ENCODE peak calls at places on chromosomes 5 and 9, in six cellular contexts. Z, Y, M, P, W and F are unnamed samples.

GRCh38 chr5:119524461-119524860 is 72.2 kb downstream of the HSD17B4 start:
- DNase-seq in Z (no peak), Y (peak), M (no peak), P (no peak), W (no peak), F (no peak)

GRCh38 chr5:150624334-150625163 is 15.9 kb upstream of the SYNPO start:
- DNase-seq in Z (no peak), Y (no peak), M (peak), P (peak), W (no peak), F (no peak)

GRCh38 chr9:124441291-124441690 is 9.0 kb upstream of the ADGRD2 start:
- DNase-seq in Z (no peak), Y (no peak), M (no peak), P (no peak), W (no peak), F (no peak)

GRCh38 chr5:179234563-179235135 is 110.6 kb downstream of the ADAMTS2 start:
- DNase-seq in Z (no peak), Y (no peak), M (no peak), P (no peak), W (no peak), F (no peak)

GRCh38 chr9:82829818-82830217 is 233.1 kb downstream of the RASEF start:
- DNase-seq in Z (peak), Y (no peak), M (no peak), P (no peak), W (no peak), F (no peak)

GRCh38 chr9:136881691-136882108 is 4.6 kb upstream of the TRAF2 start:
- DNase-seq in Z (no peak), Y (peak), M (no peak), P (peak), W (peak), F (peak)

GRCh38 chr9:29873579-29873978 is 2300.3 kb upstream of the C9orf72 start:
- DNase-seq in Z (no peak), Y (no peak), M (no peak), P (no peak), W (no peak), F (no peak)

GRCh38 chr9:133490865-133491655 is 12.2 kb upstream of the SLC2A6 start:
- DNase-seq in Z (no peak), Y (no peak), M (no peak), P (no peak), W (no peak), F (no peak)

GRCh38 chr9:97438666-97439065 is 26.8 kb downstream of the TDRD7 start:
- DNase-seq in Z (no peak), Y (peak), M (no peak), P (no peak), W (no peak), F (no peak)

GRCh38 chr9:14895806-14896205 is 14.4 kb downstream of the FREM1 start:
- DNase-seq in Z (no peak), Y (peak), M (no peak), P (no peak), W (no peak), F (no peak)

GRCh38 chr9:24434183-24434582 is 111.5 kb downstream of the IZUMO3 start:
- DNase-seq in Z (no peak), Y (no peak), M (no peak), P (no peak), W (no peak), F (no peak)

GRCh38 chr5:61333351-61334223 is 1.5 kb downstream of the ZSWIM6 start:
- DNase-seq in Z (no peak), Y (no peak), M (no peak), P (peak), W (peak), F (peak)

GRCh38 chr9:74496819-74497749 is at the start of gene RORB:
- DNase-seq in Z (peak), Y (peak), M (no peak), P (peak), W (peak), F (peak)

GRCh38 chr9:91825866-91826265 is 124.2 kb downstream of the ROR2 start:
- DNase-seq in Z (no peak), Y (no peak), M (no peak), P (no peak), W (no peak), F (no peak)

GRCh38 chr5:54986269-54986654 is 869 bp upstream of the ESM1 start:
- DNase-seq in Z (no peak), Y (no peak), M (no peak), P (no peak), W (no peak), F (no peak)

GRCh38 chr5:1420211-1421195 is 24.7 kb downstream of the SLC6A3 start:
- DNase-seq in Z (no peak), Y (no peak), M (no peak), P (no peak), W (no peak), F (no peak)

GRCh38 chr9:4238522-4238921 is 61.3 kb downstream of the GLIS3 start:
- DNase-seq in Z (no peak), Y (peak), M (no peak), P (no peak), W (no peak), F (no peak)

GRCh38 chr9:110672873-110673508 is 4.4 kb downstream of the MUSK start:
- DNase-seq in Z (no peak), Y (no peak), M (no peak), P (no peak), W (no peak), F (no peak)

GRCh38 chr5:171736976-171737848 is 48.4 kb upstream of the SMIM23 start:
- DNase-seq in Z (no peak), Y (peak), M (no peak), P (no peak), W (no peak), F (peak)

GRCh38 chr5:115586525-115587146 is 15.6 kb downstream of the TICAM2 start:
- DNase-seq in Z (no peak), Y (peak), M (no peak), P (no peak), W (no peak), F (no peak)

GRCh38 chr5:132472431-132472830 is 18.1 kb downstream of the IRF1 start:
- DNase-seq in Z (no peak), Y (no peak), M (no peak), P (no peak), W (no peak), F (no peak)

GRCh38 chr9:14906000-14906399 is 4.2 kb downstream of the FREM1 start:
- DNase-seq in Z (no peak), Y (peak), M (no peak), P (no peak), W (no peak), F (no peak)

GRCh38 chr5:130099001-130099400 is 194.7 kb downstream of the CHSY3 start:
- DNase-seq in Z (no peak), Y (no peak), M (no peak), P (no peak), W (no peak), F (no peak)

GRCh38 chr9:136527721-136528710 is 17.8 kb downstream of the NOTCH1 start:
- DNase-seq in Z (no peak), Y (no peak), M (no peak), P (no peak), W (no peak), F (peak)

GRCh38 chr9:69981686-69982450 is 61.8 kb upstream of the MAMDC2 start:
- DNase-seq in Z (no peak), Y (peak), M (no peak), P (no peak), W (no peak), F (no peak)

GRCh38 chr9:34271618-34272017 is 57.5 kb downstream of the KIF24 start:
- DNase-seq in Z (no peak), Y (no peak), M (no peak), P (no peak), W (no peak), F (no peak)

GRCh38 chr9:78023003-78023741 is 8.4 kb downstream of the GNAQ start:
- DNase-seq in Z (no peak), Y (peak), M (no peak), P (no peak), W (no peak), F (no peak)

GRCh38 chr9:108636023-108636422 is 219.8 kb downstream of the ACTL7B start:
- DNase-seq in Z (no peak), Y (no peak), M (no peak), P (no peak), W (no peak), F (no peak)

GRCh38 chr5:32182463-32183081 is 8.5 kb upstream of the GOLPH3 start:
- DNase-seq in Z (no peak), Y (no peak), M (no peak), P (no peak), W (no peak), F (no peak)

GRCh38 chr5:108418172-108418571 is 36.3 kb upstream of the FBXL17 start:
- DNase-seq in Z (no peak), Y (no peak), M (no peak), P (no peak), W (no peak), F (no peak)

GRCh38 chr9:131727184-131727785 is 12.6 kb downstream of the RAPGEF1 start:
- DNase-seq in Z (no peak), Y (peak), M (no peak), P (no peak), W (no peak), F (peak)

GRCh38 chr5:135488727-135489465 is 36.7 kb upstream of the TIFAB start:
- DNase-seq in Z (peak), Y (peak), M (no peak), P (no peak), W (no peak), F (no peak)

GRCh38 chr9:95365766-95366165 is 48.3 kb upstream of the FANCC start:
- DNase-seq in Z (no peak), Y (no peak), M (no peak), P (no peak), W (no peak), F (no peak)

GRCh38 chr5:140402258-140403074 is 833 bp downstream of the ANKHD1 start:
- DNase-seq in Z (no peak), Y (peak), M (peak), P (peak), W (peak), F (peak)

GRCh38 chr5:176724472-176724871 is 77.2 kb downstream of the TSPAN17 start:
- DNase-seq in Z (no peak), Y (no peak), M (no peak), P (no peak), W (no peak), F (no peak)

GRCh38 chr5:141780240-141780951 is 97.8 kb downstream of the PCDH1 start:
- DNase-seq in Z (no peak), Y (no peak), M (no peak), P (no peak), W (no peak), F (no peak)

GRCh38 chr5:79962580-79963222 is 28.4 kb downstream of the MTX3 start:
- DNase-seq in Z (no peak), Y (peak), M (no peak), P (no peak), W (peak), F (no peak)